ENCODE peak calls at places on chromosomes 7 and 10, in four cellular contexts. One of them, this sample, is unnamed.

GRCh38 chr10:33883881-33884280 is 549.4 kb upstream of the NRP1 start:
- DNase-seq in HFFc6: no peak
- DNase-seq in prostate gland: no peak
- DNase-seq in stomach: no peak
- DNase-seq in this sample: no peak

GRCh38 chr7:73822319-73823173 is 8.2 kb upstream of the CLDN4 start:
- DNase-seq in HFFc6: peak; percentile 99
- DNase-seq in prostate gland: peak; percentile 59
- DNase-seq in stomach: no peak
- DNase-seq in this sample: no peak

GRCh38 chr10:6200588-6201510 is 1.9 kb upstream of the PFKFB3 start:
- DNase-seq in HFFc6: no peak
- DNase-seq in prostate gland: peak; percentile 22
- DNase-seq in stomach: no peak
- DNase-seq in this sample: peak; percentile 38

GRCh38 chr7:30682131-30683083 is at the start of gene CRHR2:
- DNase-seq in HFFc6: no peak
- DNase-seq in prostate gland: no peak
- DNase-seq in stomach: no peak
- DNase-seq in this sample: peak; percentile 52

GRCh38 chr10:11208908-11209809 is 191.5 kb downstream of the CELF2 start:
- DNase-seq in HFFc6: no peak
- DNase-seq in prostate gland: no peak
- DNase-seq in stomach: no peak
- DNase-seq in this sample: no peak

GRCh38 chr10:60728056-60728455 is 50.2 kb upstream of the CDK1 start:
- DNase-seq in HFFc6: no peak
- DNase-seq in prostate gland: no peak
- DNase-seq in stomach: no peak
- DNase-seq in this sample: no peak

GRCh38 chr10:111347386-111348005 is 270.7 kb downstream of the ADRA2A start:
- DNase-seq in HFFc6: no peak
- DNase-seq in prostate gland: peak; percentile 22
- DNase-seq in stomach: peak; percentile 86
- DNase-seq in this sample: peak; percentile 5

GRCh38 chr10:91198781-91199180 is 21.7 kb upstream of the PCGF5 start:
- DNase-seq in HFFc6: peak; percentile 20
- DNase-seq in prostate gland: peak; percentile 10
- DNase-seq in stomach: no peak
- DNase-seq in this sample: no peak

GRCh38 chr7:17153571-17153970 is 144.9 kb upstream of the AHR start:
- DNase-seq in HFFc6: no peak
- DNase-seq in prostate gland: no peak
- DNase-seq in stomach: no peak
- DNase-seq in this sample: no peak

GRCh38 chr10:59465089-59465488 is 102.7 kb upstream of the FAM13C start:
- DNase-seq in HFFc6: no peak
- DNase-seq in prostate gland: no peak
- DNase-seq in stomach: no peak
- DNase-seq in this sample: peak; percentile 7

GRCh38 chr7:128166603-128167315 is 74.3 kb upstream of the LEP start:
- DNase-seq in HFFc6: no peak
- DNase-seq in prostate gland: no peak
- DNase-seq in stomach: no peak
- DNase-seq in this sample: peak; percentile 26

GRCh38 chr7:136911362-136911761 is 42.9 kb downstream of the CHRM2 start:
- DNase-seq in HFFc6: peak; percentile 29
- DNase-seq in prostate gland: no peak
- DNase-seq in stomach: no peak
- DNase-seq in this sample: no peak

GRCh38 chr7:120996333-120996982 is 7.9 kb downstream of the CPED1 start:
- DNase-seq in HFFc6: peak; percentile 90
- DNase-seq in prostate gland: peak; percentile 74
- DNase-seq in stomach: peak; percentile 75
- DNase-seq in this sample: no peak

GRCh38 chr10:70584941-70585544 is 17.5 kb downstream of the PRF1 start:
- DNase-seq in HFFc6: no peak
- DNase-seq in prostate gland: no peak
- DNase-seq in stomach: no peak
- DNase-seq in this sample: peak; percentile 35

GRCh38 chr7:119959811-119960210 is 313.2 kb upstream of the KCND2 start:
- DNase-seq in HFFc6: peak; percentile 48
- DNase-seq in prostate gland: no peak
- DNase-seq in stomach: no peak
- DNase-seq in this sample: no peak

GRCh38 chr10:72802291-72803118 is 91.0 kb upstream of the OIT3 start:
- DNase-seq in HFFc6: peak; percentile 41
- DNase-seq in prostate gland: no peak
- DNase-seq in stomach: no peak
- DNase-seq in this sample: no peak

GRCh38 chr7:49295136-49295535 is 370.8 kb downstream of the CDC14C start:
- DNase-seq in HFFc6: no peak
- DNase-seq in prostate gland: no peak
- DNase-seq in stomach: no peak
- DNase-seq in this sample: no peak

GRCh38 chr7:2231992-2232765 is 566 bp downstream of the MAD1L1 start:
- DNase-seq in HFFc6: no peak
- DNase-seq in prostate gland: no peak
- DNase-seq in stomach: no peak
- DNase-seq in this sample: peak; percentile 21

GRCh38 chr7:95004618-95005282 is 97.4 kb downstream of the PPP1R9A start:
- DNase-seq in HFFc6: no peak
- DNase-seq in prostate gland: no peak
- DNase-seq in stomach: no peak
- DNase-seq in this sample: no peak

GRCh38 chr10:110629680-110630191 is 14.4 kb upstream of the RBM20 start:
- DNase-seq in HFFc6: peak; percentile 76
- DNase-seq in prostate gland: peak; percentile 31
- DNase-seq in stomach: no peak
- DNase-seq in this sample: no peak

GRCh38 chr10:91805110-91805825 is 7.0 kb downstream of the TNKS2 start:
- DNase-seq in HFFc6: no peak
- DNase-seq in prostate gland: no peak
- DNase-seq in stomach: no peak
- DNase-seq in this sample: no peak

GRCh38 chr7:46369933-46370654 is 449.0 kb upstream of the IGFBP3 start:
- DNase-seq in HFFc6: peak; percentile 87
- DNase-seq in prostate gland: no peak
- DNase-seq in stomach: no peak
- DNase-seq in this sample: no peak

GRCh38 chr7:7208524-7208923 is 26.2 kb downstream of the C1GALT1 start:
- DNase-seq in HFFc6: no peak
- DNase-seq in prostate gland: no peak
- DNase-seq in stomach: no peak
- DNase-seq in this sample: no peak

GRCh38 chr10:103053659-103054581 is 135.8 kb downstream of the CNNM2 start:
- DNase-seq in HFFc6: peak; percentile 62
- DNase-seq in prostate gland: peak; percentile 43
- DNase-seq in stomach: peak; percentile 50
- DNase-seq in this sample: peak; percentile 39

GRCh38 chr7:127957886-127958285 is 73.4 kb downstream of the LRRC4 start:
- DNase-seq in HFFc6: no peak
- DNase-seq in prostate gland: no peak
- DNase-seq in stomach: no peak
- DNase-seq in this sample: no peak

GRCh38 chr10:55734112-55734511 is 626.9 kb downstream of the ZWINT start:
- DNase-seq in HFFc6: no peak
- DNase-seq in prostate gland: no peak
- DNase-seq in stomach: no peak
- DNase-seq in this sample: no peak

GRCh38 chr10:68576118-68576517 is 16.0 kb downstream of the TET1 start:
- DNase-seq in HFFc6: no peak
- DNase-seq in prostate gland: no peak
- DNase-seq in stomach: no peak
- DNase-seq in this sample: no peak

GRCh38 chr10:103646304-103646703 is 152.8 kb downstream of the NEURL1 start:
- DNase-seq in HFFc6: no peak
- DNase-seq in prostate gland: no peak
- DNase-seq in stomach: no peak
- DNase-seq in this sample: no peak

GRCh38 chr10:71396714-71397339 is at the start of gene CDH23:
- DNase-seq in HFFc6: no peak
- DNase-seq in prostate gland: peak; percentile 31
- DNase-seq in stomach: peak; percentile 35
- DNase-seq in this sample: peak; percentile 35

GRCh38 chr7:64849250-64849923 is 53.7 kb upstream of the ZNF273 start:
- DNase-seq in HFFc6: peak; percentile 10
- DNase-seq in prostate gland: no peak
- DNase-seq in stomach: no peak
- DNase-seq in this sample: no peak

GRCh38 chr7:1196950-1197349 is 35.7 kb upstream of the UNCX start:
- DNase-seq in HFFc6: no peak
- DNase-seq in prostate gland: no peak
- DNase-seq in stomach: no peak
- DNase-seq in this sample: no peak

GRCh38 chr10:75995041-75995430 is 563.6 kb downstream of the LRMDA start:
- DNase-seq in HFFc6: no peak
- DNase-seq in prostate gland: no peak
- DNase-seq in stomach: no peak
- DNase-seq in this sample: no peak

GRCh38 chr7:46626261-46627037 is 705.4 kb upstream of the IGFBP3 start:
- DNase-seq in HFFc6: no peak
- DNase-seq in prostate gland: no peak
- DNase-seq in stomach: no peak
- DNase-seq in this sample: no peak

DNA sequence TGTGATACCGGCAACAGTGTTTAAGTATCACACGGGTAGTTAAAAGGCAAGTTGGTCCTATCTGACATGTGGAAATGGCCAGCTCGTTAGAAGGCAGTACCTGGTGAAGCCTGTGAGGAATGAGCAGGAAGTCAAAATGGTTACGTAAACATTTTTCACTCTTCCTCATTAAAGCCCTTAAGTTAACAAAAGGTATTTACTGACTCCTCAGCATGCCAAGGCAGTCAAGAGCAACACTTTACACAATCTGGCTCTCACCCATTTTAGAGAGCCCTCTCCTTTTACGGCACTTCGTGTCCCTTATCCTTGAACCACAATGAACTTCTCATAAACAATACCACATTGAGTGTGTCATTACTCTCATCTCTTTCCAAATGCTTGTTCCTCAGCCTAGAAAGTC is 11.0 kb upstream of the RSBN1L start:
- DNase-seq in HFFc6: no peak
- DNase-seq in prostate gland: peak; percentile 86
- DNase-seq in stomach: peak; percentile 40
- DNase-seq in this sample: no peak
- TF ChIP-seq CTCF in HFFc6: no peak
- TF ChIP-seq CTCF in prostate gland: peak; percentile 40
- TF ChIP-seq CTCF in stomach: no peak
- TF ChIP-seq CTCF in this sample: no peak

DNA sequence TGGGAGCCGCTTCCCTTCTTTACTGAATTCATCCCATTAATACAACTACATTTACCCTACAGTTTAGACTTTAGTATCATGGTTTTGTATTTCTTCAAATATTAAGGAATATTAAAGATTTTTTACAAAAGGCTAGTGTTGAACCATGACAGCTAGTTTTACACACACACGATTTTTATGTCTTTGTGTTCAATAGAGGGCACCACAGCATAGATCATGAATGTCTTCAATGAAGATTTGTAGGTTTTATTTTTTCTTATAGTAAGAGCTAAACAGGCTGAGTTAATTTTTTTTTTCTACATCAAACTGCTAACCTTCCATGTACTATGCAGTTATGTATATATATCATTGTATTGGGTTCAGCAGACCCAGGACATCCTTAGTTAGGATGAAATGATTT is 76.9 kb downstream of the SNX10 start:
- DNase-seq in HFFc6: peak; percentile 10
- DNase-seq in prostate gland: no peak
- DNase-seq in stomach: no peak
- DNase-seq in this sample: no peak
- TF ChIP-seq CTCF in HFFc6: no peak
- TF ChIP-seq CTCF in prostate gland: no peak
- TF ChIP-seq CTCF in stomach: no peak
- TF ChIP-seq CTCF in this sample: no peak

DNA sequence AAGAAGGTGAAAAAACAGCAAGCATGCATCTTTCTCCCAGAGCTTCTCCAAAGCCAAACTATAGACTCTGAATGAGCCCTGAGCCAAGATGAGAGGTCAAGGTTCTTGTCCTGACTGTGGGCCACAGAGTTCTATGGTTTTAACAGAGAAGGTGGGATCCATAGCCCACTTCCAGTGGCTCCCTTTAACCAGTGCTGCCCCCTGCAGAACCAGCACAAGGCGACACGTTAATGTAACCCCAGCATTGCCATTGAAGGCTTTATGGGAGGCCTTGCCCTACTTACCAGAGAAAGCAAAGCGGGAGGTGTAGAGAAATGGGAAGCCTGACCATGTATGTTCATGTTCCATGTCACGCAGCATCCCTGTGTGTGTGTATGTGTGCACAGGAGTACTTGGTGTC is 243.6 kb downstream of the PRPF18 start:
- DNase-seq in HFFc6: no peak
- DNase-seq in prostate gland: no peak
- DNase-seq in stomach: no peak
- DNase-seq in this sample: no peak
- TF ChIP-seq CTCF in HFFc6: peak; percentile 15
- TF ChIP-seq CTCF in prostate gland: no peak
- TF ChIP-seq CTCF in stomach: no peak
- TF ChIP-seq CTCF in this sample: peak; percentile 14

DNA sequence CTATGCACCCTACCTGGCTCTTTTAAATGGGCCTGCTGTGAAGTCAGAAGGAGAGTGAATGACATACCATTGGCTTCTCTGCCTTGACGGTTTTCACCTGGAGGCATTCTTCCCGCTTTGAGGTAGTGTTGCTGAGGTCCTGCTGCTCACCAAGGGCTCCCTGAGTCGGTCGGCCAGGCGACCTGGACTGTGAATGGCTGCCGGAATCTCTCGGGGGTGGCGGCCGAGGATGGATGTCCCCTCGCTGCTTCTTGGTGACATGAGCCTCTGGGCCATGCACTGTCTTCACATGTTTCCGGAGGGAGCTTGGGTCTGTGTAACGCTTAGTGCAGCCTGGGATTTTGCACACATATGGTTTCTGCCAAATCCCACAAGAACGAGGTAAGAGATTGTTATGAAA is 264.7 kb downstream of the GLI3 start:
- DNase-seq in HFFc6: no peak
- DNase-seq in prostate gland: no peak
- DNase-seq in stomach: no peak
- DNase-seq in this sample: no peak
- TF ChIP-seq CTCF in HFFc6: no peak
- TF ChIP-seq CTCF in prostate gland: no peak
- TF ChIP-seq CTCF in stomach: no peak
- TF ChIP-seq CTCF in this sample: no peak

This sample was measured in endothelial cell.